ENCODE peak calls at places on chromosomes 7 and 10, in five cellular contexts. One of them, this sample, is unnamed.

GRCh38 chr7:135716677-135717238 is 11.2 kb downstream of the SLC13A4 start:
- DNase-seq in adrenal gland: no peak
- DNase-seq in stimulated activated effector memory CD8-positive, alpha-beta T cell treated with anti-CD3 and anti-CD28 coated beads, Interleukin-12 subunit alpha, Interleukin-12 subunit beta, amount 100 ng/mL, for 72 hours: no peak
- DNase-seq in A673: peak; percentile 96
- DNase-seq in tibial artery: no peak
- DNase-seq in this sample: no peak

GRCh38 chr10:34314457-34314856 is 500.6 kb downstream of the PARD3 start:
- DNase-seq in adrenal gland: no peak
- DNase-seq in stimulated activated effector memory CD8-positive, alpha-beta T cell treated with anti-CD3 and anti-CD28 coated beads, Interleukin-12 subunit alpha, Interleukin-12 subunit beta, amount 100 ng/mL, for 72 hours: no peak
- DNase-seq in A673: no peak
- DNase-seq in tibial artery: no peak
- DNase-seq in this sample: no peak

GRCh38 chr7:104963991-104964385 is 50.0 kb upstream of the KMT2E start:
- DNase-seq in adrenal gland: no peak
- DNase-seq in stimulated activated effector memory CD8-positive, alpha-beta T cell treated with anti-CD3 and anti-CD28 coated beads, Interleukin-12 subunit alpha, Interleukin-12 subunit beta, amount 100 ng/mL, for 72 hours: no peak
- DNase-seq in A673: no peak
- DNase-seq in tibial artery: no peak
- DNase-seq in this sample: no peak

GRCh38 chr7:125136341-125136740 is 206.7 kb upstream of the POT1 start:
- DNase-seq in adrenal gland: no peak
- DNase-seq in stimulated activated effector memory CD8-positive, alpha-beta T cell treated with anti-CD3 and anti-CD28 coated beads, Interleukin-12 subunit alpha, Interleukin-12 subunit beta, amount 100 ng/mL, for 72 hours: no peak
- DNase-seq in A673: no peak
- DNase-seq in tibial artery: no peak
- DNase-seq in this sample: no peak

GRCh38 chr10:131519723-131520122 is 208.2 kb upstream of the TCERG1L start:
- DNase-seq in adrenal gland: no peak
- DNase-seq in stimulated activated effector memory CD8-positive, alpha-beta T cell treated with anti-CD3 and anti-CD28 coated beads, Interleukin-12 subunit alpha, Interleukin-12 subunit beta, amount 100 ng/mL, for 72 hours: no peak
- DNase-seq in A673: no peak
- DNase-seq in tibial artery: no peak
- DNase-seq in this sample: no peak

GRCh38 chr7:128665057-128665456 is 7.0 kb upstream of the GARIN1A start:
- DNase-seq in adrenal gland: no peak
- DNase-seq in stimulated activated effector memory CD8-positive, alpha-beta T cell treated with anti-CD3 and anti-CD28 coated beads, Interleukin-12 subunit alpha, Interleukin-12 subunit beta, amount 100 ng/mL, for 72 hours: no peak
- DNase-seq in A673: peak; percentile 24
- DNase-seq in tibial artery: no peak
- DNase-seq in this sample: no peak

GRCh38 chr7:90229728-90230127 is 15.2 kb upstream of the CFAP69 start:
- DNase-seq in adrenal gland: no peak
- DNase-seq in stimulated activated effector memory CD8-positive, alpha-beta T cell treated with anti-CD3 and anti-CD28 coated beads, Interleukin-12 subunit alpha, Interleukin-12 subunit beta, amount 100 ng/mL, for 72 hours: no peak
- DNase-seq in A673: no peak
- DNase-seq in tibial artery: no peak
- DNase-seq in this sample: no peak

GRCh38 chr10:125010362-125010761 is 68.4 kb downstream of the ZRANB1 start:
- DNase-seq in adrenal gland: no peak
- DNase-seq in stimulated activated effector memory CD8-positive, alpha-beta T cell treated with anti-CD3 and anti-CD28 coated beads, Interleukin-12 subunit alpha, Interleukin-12 subunit beta, amount 100 ng/mL, for 72 hours: no peak
- DNase-seq in A673: no peak
- DNase-seq in tibial artery: peak; percentile 10
- DNase-seq in this sample: peak; percentile 36

GRCh38 chr7:924541-925231 is 29.8 kb downstream of the ADAP1 start:
- DNase-seq in adrenal gland: peak; percentile 12
- DNase-seq in stimulated activated effector memory CD8-positive, alpha-beta T cell treated with anti-CD3 and anti-CD28 coated beads, Interleukin-12 subunit alpha, Interleukin-12 subunit beta, amount 100 ng/mL, for 72 hours: peak; percentile 60
- DNase-seq in A673: no peak
- DNase-seq in tibial artery: peak; percentile 24
- DNase-seq in this sample: peak; percentile 83

GRCh38 chr7:155371884-155372781 is 74.5 kb downstream of the INSIG1 start:
- DNase-seq in adrenal gland: no peak
- DNase-seq in stimulated activated effector memory CD8-positive, alpha-beta T cell treated with anti-CD3 and anti-CD28 coated beads, Interleukin-12 subunit alpha, Interleukin-12 subunit beta, amount 100 ng/mL, for 72 hours: no peak
- DNase-seq in A673: no peak
- DNase-seq in tibial artery: no peak
- DNase-seq in this sample: peak; percentile 78

GRCh38 chr10:104333728-104334373 is 4.4 kb downstream of the ITPRIP start:
- DNase-seq in adrenal gland: no peak
- DNase-seq in stimulated activated effector memory CD8-positive, alpha-beta T cell treated with anti-CD3 and anti-CD28 coated beads, Interleukin-12 subunit alpha, Interleukin-12 subunit beta, amount 100 ng/mL, for 72 hours: no peak
- DNase-seq in A673: no peak
- DNase-seq in tibial artery: no peak
- DNase-seq in this sample: no peak

GRCh38 chr10:73233883-73234282 is 13.2 kb downstream of the DNAJC9 start:
- DNase-seq in adrenal gland: no peak
- DNase-seq in stimulated activated effector memory CD8-positive, alpha-beta T cell treated with anti-CD3 and anti-CD28 coated beads, Interleukin-12 subunit alpha, Interleukin-12 subunit beta, amount 100 ng/mL, for 72 hours: no peak
- DNase-seq in A673: no peak
- DNase-seq in tibial artery: no peak
- DNase-seq in this sample: no peak

GRCh38 chr10:32139223-32140073 is 83.2 kb upstream of the KIF5B start:
- DNase-seq in adrenal gland: peak; percentile 95
- DNase-seq in stimulated activated effector memory CD8-positive, alpha-beta T cell treated with anti-CD3 and anti-CD28 coated beads, Interleukin-12 subunit alpha, Interleukin-12 subunit beta, amount 100 ng/mL, for 72 hours: no peak
- DNase-seq in A673: peak; percentile 98
- DNase-seq in tibial artery: peak; percentile 93
- DNase-seq in this sample: peak; percentile 95

GRCh38 chr10:4851176-4851575 is 25.2 kb downstream of the AKR1E2 start:
- DNase-seq in adrenal gland: no peak
- DNase-seq in stimulated activated effector memory CD8-positive, alpha-beta T cell treated with anti-CD3 and anti-CD28 coated beads, Interleukin-12 subunit alpha, Interleukin-12 subunit beta, amount 100 ng/mL, for 72 hours: no peak
- DNase-seq in A673: no peak
- DNase-seq in tibial artery: no peak
- DNase-seq in this sample: no peak

GRCh38 chr10:63518690-63519288 is 2.4 kb upstream of the REEP3 start:
- DNase-seq in adrenal gland: no peak
- DNase-seq in stimulated activated effector memory CD8-positive, alpha-beta T cell treated with anti-CD3 and anti-CD28 coated beads, Interleukin-12 subunit alpha, Interleukin-12 subunit beta, amount 100 ng/mL, for 72 hours: no peak
- DNase-seq in A673: no peak
- DNase-seq in tibial artery: no peak
- DNase-seq in this sample: no peak